ENCODE peak calls at places on chromosomes 2 and 18, in seven cellular contexts. G is HepG2, X is SK-N-SH, H is HCT116, Z is K562, D is H1, J is GM12878. C is an unnamed sample.

GRCh38 chr18:6589979-6590725 is 139.4 kb upstream of the ARHGAP28 start:
- DNase-seq in G (no peak), X (peak; percentile 27), H (no peak), Z (no peak), D (no peak), J (no peak), C (no peak)

GRCh38 chr2:210099940-210100339 is 71.3 kb downstream of the KANSL1L start:
- DNase-seq in G (no peak), X (no peak), H (no peak), Z (no peak), D (peak; percentile 2), J (no peak), C (no peak)

GRCh38 chr2:164606557-164606956 is 14.7 kb downstream of the GRB14 start:
- DNase-seq in G (no peak), X (no peak), H (no peak), Z (no peak), D (no peak), J (no peak), C (no peak)

GRCh38 chr2:145431181-145431951 is 911.4 kb upstream of the ZEB2 start:
- DNase-seq in G (peak; percentile 28), X (peak; percentile 0), H (no peak), Z (no peak), D (peak; percentile 13), J (no peak), C (no peak)

GRCh38 chr2:177165103-177165583 is 47.5 kb upstream of the HNRNPA3 start:
- DNase-seq in G (no peak), X (no peak), H (no peak), Z (no peak), D (no peak), J (peak; percentile 38), C (no peak)

GRCh38 chr2:50346586-50347351 is 685.2 kb downstream of the NRXN1 start:
- DNase-seq in G (no peak), X (peak; percentile 58), H (no peak), Z (no peak), D (no peak), J (no peak), C (no peak)

GRCh38 chr2:127381762-127382161 is 6.0 kb downstream of the MAP3K2 start:
- DNase-seq in G (no peak), X (no peak), H (no peak), Z (no peak), D (no peak), J (no peak), C (no peak)

GRCh38 chr2:27973592-27973991 is 83.1 kb downstream of the BABAM2 start:
- DNase-seq in G (no peak), X (no peak), H (no peak), Z (no peak), D (no peak), J (no peak), C (no peak)

GRCh38 chr2:128187032-128187654 is 96.1 kb downstream of the UGGT1 start:
- DNase-seq in G (no peak), X (no peak), H (no peak), Z (no peak), D (no peak), J (no peak), C (no peak)

DNA sequence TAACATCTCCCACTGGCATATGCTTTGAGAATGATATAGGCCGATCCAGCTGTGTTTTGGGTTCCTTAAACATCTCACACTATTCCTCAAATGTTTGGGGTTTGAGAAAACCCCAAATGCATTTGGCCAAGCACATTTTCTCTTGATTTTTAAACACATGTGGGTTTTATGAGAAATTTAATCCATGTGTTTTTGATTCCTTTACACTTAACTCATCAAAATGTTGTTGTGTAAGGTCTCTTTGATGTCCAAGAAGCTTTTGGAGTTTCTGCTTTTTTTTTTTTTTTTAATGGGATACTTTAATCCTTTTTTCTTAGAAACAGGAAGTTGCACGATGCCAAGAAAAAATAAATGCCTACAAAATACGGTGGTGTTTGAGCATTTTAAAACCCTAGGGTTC is 339.8 kb upstream of the TCF4 start:
- DNase-seq in G (no peak), X (no peak), H (no peak), Z (no peak), D (no peak), J (no peak), C (no peak)
- TF ChIP-seq JUND in G (no peak), X (no peak), H (no peak), Z (no peak), D (no peak), J (no peak), C (no peak)

GRCh38 chr2:70960833-70961647 is 17.4 kb upstream of the ANKRD53 start:
- DNase-seq in G (no peak), X (peak; percentile 8), H (no peak), Z (peak; percentile 37), D (no peak), J (no peak), C (no peak)
- TF ChIP-seq JUND in G (no peak), X (no peak), H (no peak), Z (no peak), D (no peak), J (no peak), C (no peak)

GRCh38 chr2:167147254-167147941 is 259.1 kb downstream of the XIRP2 start:
- DNase-seq in G (peak; percentile 27), X (no peak), H (no peak), Z (no peak), D (no peak), J (no peak), C (no peak)
- TF ChIP-seq JUND in G (no peak), X (no peak), H (no peak), Z (no peak), D (no peak), J (no peak), C (no peak)

DNA sequence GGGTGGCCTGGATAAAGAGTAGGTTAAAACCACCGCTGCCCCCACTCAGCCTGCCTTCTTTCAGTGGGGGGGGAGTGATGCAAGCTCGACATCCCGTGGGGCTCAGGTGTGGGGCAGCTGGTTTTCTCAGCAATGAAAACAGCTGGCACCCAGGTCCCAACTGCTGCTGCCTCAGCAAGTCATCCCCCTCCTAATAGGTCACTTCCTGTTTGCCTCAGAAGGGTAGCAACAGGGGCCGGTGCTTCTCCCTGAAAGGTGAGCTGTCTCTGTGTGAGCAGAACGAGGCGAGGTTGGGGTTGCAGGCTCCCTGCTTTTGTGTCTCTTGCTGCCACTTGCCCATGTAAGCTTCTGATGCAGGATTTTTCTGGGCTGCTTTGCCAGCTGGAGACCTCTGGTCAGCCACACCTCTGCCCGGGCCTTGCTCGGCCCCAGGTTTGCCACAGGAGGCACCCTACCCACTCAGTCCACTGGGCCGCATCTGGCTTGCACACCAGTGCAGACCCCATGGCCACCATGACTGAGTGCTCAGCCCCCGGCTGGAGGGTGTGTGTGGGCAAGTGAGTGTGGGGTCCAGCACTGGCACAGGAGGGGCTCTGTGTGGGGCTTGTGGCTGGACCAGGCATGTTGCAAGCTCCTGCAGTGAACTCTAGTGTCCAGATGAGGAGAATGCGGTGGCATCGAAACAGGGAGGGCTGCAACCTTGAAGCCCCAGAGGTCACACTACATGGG is 11.5 kb upstream of the ASB1 start:
- DNase-seq in G (no peak), X (no peak), H (no peak), Z (no peak), D (no peak), J (no peak), C (no peak)
- TF ChIP-seq JUND in G (no peak), X (no peak), H (no peak), Z (no peak), D (no peak), J (no peak), C (no peak)

DNA sequence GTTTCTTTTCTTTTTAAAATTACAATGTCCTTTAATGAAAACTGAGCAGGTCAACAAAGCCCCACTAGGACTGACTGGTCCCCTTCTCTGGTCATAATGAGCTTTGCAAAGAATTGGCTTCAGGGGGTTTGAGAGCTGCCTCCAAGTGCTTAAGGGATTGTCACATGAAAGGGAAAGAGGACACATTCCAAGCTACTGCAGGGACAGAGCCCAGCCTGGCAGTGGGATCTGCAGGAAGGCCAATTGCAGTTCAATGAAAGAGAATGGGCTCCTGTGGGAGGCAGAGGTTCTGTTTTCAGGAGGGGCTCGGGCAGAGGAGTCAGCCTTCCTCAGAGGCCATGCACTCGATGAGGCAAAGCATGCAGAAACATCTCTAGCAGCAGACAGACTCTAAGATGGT is 84.1 kb upstream of the ACKR3 start:
- DNase-seq in G (no peak), X (no peak), H (no peak), Z (no peak), D (no peak), J (no peak), C (no peak)
- TF ChIP-seq JUND in G (no peak), X (no peak), H (no peak), Z (no peak), D (no peak), J (no peak), C (no peak)

DNA sequence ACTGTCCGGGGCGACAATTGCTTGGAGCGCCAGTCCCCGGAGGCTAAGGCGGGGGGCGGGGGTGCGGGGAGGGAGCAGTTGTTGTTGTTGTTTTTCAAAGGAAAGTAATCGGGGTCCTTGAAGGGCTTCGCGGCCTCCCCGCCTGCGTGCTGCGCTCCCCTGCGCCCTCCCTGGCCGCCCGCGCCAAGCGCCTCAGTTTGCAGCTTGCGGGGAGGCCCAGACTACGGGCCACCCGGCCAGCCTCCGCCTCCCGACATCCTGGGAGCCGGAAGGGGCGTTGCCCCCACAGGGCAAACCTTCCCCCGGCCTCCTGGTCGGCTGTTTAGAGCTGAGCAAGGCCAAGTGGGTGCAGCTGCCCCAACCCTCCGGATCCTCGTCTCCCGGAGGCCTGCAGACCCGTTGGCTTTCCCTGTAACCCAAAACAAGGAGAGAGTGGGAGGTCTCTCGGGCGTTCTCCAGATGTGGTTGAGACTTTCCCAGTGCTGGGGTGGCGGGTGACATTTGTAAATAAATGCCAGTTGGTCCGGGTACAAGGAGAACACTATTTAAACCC is 3.7 kb upstream of the SIX3 start:
- DNase-seq in G (no peak), X (peak; percentile 90), H (peak; percentile 57), Z (peak; percentile 38), D (no peak), J (no peak), C (peak; percentile 85)
- TF ChIP-seq JUND in G (no peak), X (no peak), H (no peak), Z (no peak), D (no peak), J (no peak), C (no peak)

GRCh38 chr2:168997794-168998193 is 33.3 kb downstream of the ABCB11 start:
- DNase-seq in G (no peak), X (no peak), H (no peak), Z (no peak), D (no peak), J (no peak), C (no peak)

GRCh38 chr2:168998609-168999211 is 32.4 kb downstream of the ABCB11 start:
- DNase-seq in G (no peak), X (no peak), H (no peak), Z (no peak), D (no peak), J (no peak), C (no peak)

GRCh38 chr2:168999668-169000213 is 31.4 kb downstream of the ABCB11 start:
- DNase-seq in G (no peak), X (no peak), H (no peak), Z (no peak), D (no peak), J (no peak), C (no peak)

GRCh38 chr2:169002151-169002738 is 28.9 kb downstream of the ABCB11 start:
- DNase-seq in G (no peak), X (no peak), H (no peak), Z (no peak), D (no peak), J (no peak), C (no peak)

GRCh38 chr2:169001116-169001815 is 29.9 kb downstream of the ABCB11 start:
- DNase-seq in G (no peak), X (no peak), H (no peak), Z (no peak), D (no peak), J (no peak), C (no peak)
- TF ChIP-seq JUND in G (no peak), X (no peak), H (no peak), Z (no peak), D (no peak), J (no peak), C (no peak)